ENCODE peak calls at places on chromosomes 5 and 9, in five cellular contexts. S is A549, D is GM12878, Y is SK-N-SH, A is IMR-90. G is an unnamed sample.

GRCh38 chr9:72684615-72685014 is 163.2 kb downstream of the TMC1 start:
- DNase-seq in S (no peak), D (no peak), Y (no peak), A (no peak), G (no peak)

GRCh38 chr9:71758785-71759184 is 9.5 kb downstream of the CEMIP2 start:
- DNase-seq in S (no peak), D (no peak), Y (no peak), A (peak; percentile 50), G (peak; percentile 27)

GRCh38 chr9:126526218-126527108 is 87.3 kb upstream of the LMX1B start:
- DNase-seq in S (no peak), D (no peak), Y (peak; percentile 33), A (no peak), G (no peak)

GRCh38 chr5:1746371-1747078 is 53.1 kb downstream of the MRPL36 start:
- DNase-seq in S (no peak), D (no peak), Y (no peak), A (no peak), G (peak; percentile 58)

GRCh38 chr5:145495741-145496140 is 339.4 kb downstream of the PRELID2 start:
- DNase-seq in S (peak; percentile 19), D (no peak), Y (no peak), A (peak; percentile 94), G (no peak)

GRCh38 chr9:83431470-83432060 is 106.6 kb downstream of the FRMD3 start:
- DNase-seq in S (peak; percentile 9), D (no peak), Y (no peak), A (no peak), G (no peak)

GRCh38 chr5:10332301-10332700 is 21.2 kb upstream of the MARCHF6 start:
- DNase-seq in S (no peak), D (no peak), Y (no peak), A (no peak), G (no peak)

GRCh38 chr9:4243113-4243512 is 56.8 kb downstream of the GLIS3 start:
- DNase-seq in S (no peak), D (no peak), Y (no peak), A (no peak), G (no peak)

GRCh38 chr9:89872426-89872912 is 267.7 kb downstream of the GADD45G start:
- DNase-seq in S (no peak), D (no peak), Y (no peak), A (no peak), G (no peak)

GRCh38 chr9:101628173-101628572 is 33.4 kb upstream of the PPP3R2 start:
- DNase-seq in S (no peak), D (no peak), Y (no peak), A (peak; percentile 11), G (no peak)

GRCh38 chr9:129881547-129882324 is 46.5 kb downstream of the USP20 start:
- DNase-seq in S (no peak), D (no peak), Y (peak; percentile 59), A (no peak), G (peak; percentile 48)

GRCh38 chr9:114110180-114110579 is 11.1 kb upstream of the KIF12 start:
- DNase-seq in S (peak; percentile 35), D (no peak), Y (no peak), A (peak; percentile 73), G (no peak)

GRCh38 chr5:138337685-138338410 is at the start of gene FAM53C:
- DNase-seq in S (peak; percentile 84), D (peak; percentile 79), Y (peak; percentile 93), A (peak; percentile 89), G (peak; percentile 95)

GRCh38 chr5:33788922-33789321 is 102.9 kb downstream of the ADAMTS12 start:
- DNase-seq in S (no peak), D (no peak), Y (no peak), A (peak; percentile 100), G (no peak)

GRCh38 chr5:143454936-143455516 is 51.5 kb upstream of the NR3C1 start:
- DNase-seq in S (no peak), D (no peak), Y (no peak), A (no peak), G (no peak)

GRCh38 chr5:112686675-112687074 is 51.0 kb upstream of the APC start:
- DNase-seq in S (no peak), D (no peak), Y (no peak), A (no peak), G (no peak)

GRCh38 chr5:91032125-91032524 is 351.0 kb downstream of the ARRDC3 start:
- DNase-seq in S (no peak), D (no peak), Y (no peak), A (no peak), G (no peak)

GRCh38 chr9:135075234-135076142 is 12.0 kb upstream of the OLFM1 start:
- DNase-seq in S (no peak), D (no peak), Y (peak; percentile 91), A (no peak), G (no peak)

GRCh38 chr5:34735436-34736426 is 79.6 kb downstream of the RAI14 start:
- DNase-seq in S (no peak), D (no peak), Y (no peak), A (peak; percentile 80), G (no peak)

GRCh38 chr5:17426104-17426739 is 71.8 kb upstream of the TAF11L2 start:
- DNase-seq in S (no peak), D (peak; percentile 11), Y (no peak), A (no peak), G (no peak)

GRCh38 chr5:13957032-13957645 is 12.7 kb upstream of the DNAH5 start:
- DNase-seq in S (peak; percentile 44), D (no peak), Y (peak; percentile 49), A (peak; percentile 78), G (peak; percentile 52)

GRCh38 chr5:81785311-81785710 is 34.4 kb upstream of the SSBP2 start:
- DNase-seq in S (no peak), D (no peak), Y (no peak), A (no peak), G (no peak)

GRCh38 chr9:72149231-72149975 is at the start of gene GDA:
- DNase-seq in S (peak; percentile 40), D (no peak), Y (no peak), A (no peak), G (no peak)

GRCh38 chr5:121199238-121199999 is 652.3 kb upstream of the FTMT start:
- DNase-seq in S (no peak), D (no peak), Y (no peak), A (peak; percentile 81), G (no peak)

GRCh38 chr5:112886975-112887374 is 25.9 kb downstream of the SRP19 start:
- DNase-seq in S (no peak), D (no peak), Y (no peak), A (no peak), G (no peak)

GRCh38 chr5:134070648-134070978 is 43.9 kb upstream of the TCF7 start:
- DNase-seq in S (no peak), D (no peak), Y (no peak), A (peak; percentile 10), G (no peak)

GRCh38 chr9:68552700-68553099 is 12.0 kb upstream of the TMEM252 start:
- DNase-seq in S (no peak), D (no peak), Y (no peak), A (peak; percentile 93), G (no peak)

GRCh38 chr9:131559416-131560000 is 14.2 kb downstream of the PRRT1B start:
- DNase-seq in S (no peak), D (no peak), Y (no peak), A (no peak), G (no peak)

GRCh38 chr5:151320481-151320880 is 16.9 kb upstream of the SLC36A3 start:
- DNase-seq in S (no peak), D (no peak), Y (no peak), A (no peak), G (no peak)

GRCh38 chr5:151313357-151313756 is 9.8 kb upstream of the SLC36A3 start:
- DNase-seq in S (no peak), D (no peak), Y (no peak), A (no peak), G (no peak)

GRCh38 chr5:151315998-151316597 is 12.5 kb upstream of the SLC36A3 start:
- DNase-seq in S (peak; percentile 77), D (peak; percentile 7), Y (peak; percentile 74), A (peak; percentile 63), G (peak; percentile 67)

DNA sequence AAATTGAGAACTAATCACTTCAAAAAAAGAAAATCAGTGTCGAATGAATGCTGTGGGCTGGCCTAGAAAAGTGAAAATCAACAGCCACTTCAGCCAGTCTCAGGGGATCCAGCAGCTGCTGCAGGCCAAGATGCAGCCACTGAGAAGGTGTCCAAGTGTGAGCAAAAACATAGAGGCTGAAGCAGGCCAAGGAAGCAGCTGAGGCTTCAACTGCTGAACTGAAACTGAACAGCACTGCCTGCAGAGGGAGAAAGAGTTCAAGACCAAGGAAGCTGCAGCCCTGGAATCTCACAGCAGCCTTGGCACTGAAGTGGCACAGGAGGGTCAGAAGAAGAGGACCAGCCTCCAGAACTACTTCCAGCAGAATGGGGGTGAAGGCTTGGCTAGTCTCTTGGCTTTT is 15.8 kb upstream of the SLC36A3 start:
- DNase-seq in S (no peak), D (no peak), Y (no peak), A (peak; percentile 2), G (peak; percentile 5)
- TF ChIP-seq RCOR1 in S (no peak), D (no peak), Y (no peak), A (no peak), G (no peak)

DNA sequence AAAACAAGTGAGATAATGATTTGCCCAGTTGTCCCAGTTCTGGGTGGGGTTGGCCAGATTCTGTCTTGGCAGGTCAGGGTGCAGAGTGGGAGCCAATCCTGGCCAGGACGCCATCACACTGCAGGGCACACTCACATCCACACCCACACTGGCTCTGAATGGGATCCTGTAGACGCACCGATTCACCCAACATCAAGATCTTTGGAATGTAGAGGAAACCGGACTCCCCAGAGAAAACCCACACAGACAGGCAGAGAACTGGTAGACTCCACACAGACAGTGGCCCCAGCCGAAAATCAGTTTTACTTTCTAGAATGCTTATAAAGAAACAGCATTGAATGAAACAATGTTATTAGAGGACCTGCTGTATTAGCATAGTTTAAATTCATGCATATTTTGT is 343.1 kb upstream of the DAB2 start:
- DNase-seq in S (no peak), D (no peak), Y (no peak), A (no peak), G (no peak)
- TF ChIP-seq RCOR1 in S (no peak), D (no peak), Y (no peak), A (no peak), G (no peak)

GRCh38 chr5:66669862-66670195 is 73.6 kb downstream of the MAST4 start:
- DNase-seq in S (no peak), D (no peak), Y (no peak), A (no peak), G (no peak)

GRCh38 chr5:66661149-66661548 is 65.0 kb downstream of the MAST4 start:
- DNase-seq in S (no peak), D (no peak), Y (no peak), A (peak; percentile 9), G (no peak)

GRCh38 chr5:66669086-66669861 is 73.1 kb downstream of the MAST4 start:
- DNase-seq in S (no peak), D (no peak), Y (no peak), A (no peak), G (no peak)

GRCh38 chr5:66671305-66671704 is 75.1 kb downstream of the MAST4 start:
- DNase-seq in S (no peak), D (no peak), Y (no peak), A (no peak), G (no peak)

GRCh38 chr5:66666778-66667177 is 70.6 kb downstream of the MAST4 start:
- DNase-seq in S (no peak), D (no peak), Y (no peak), A (no peak), G (no peak)
- TF ChIP-seq RCOR1 in S (no peak), D (no peak), Y (no peak), A (no peak), G (no peak)

DNA sequence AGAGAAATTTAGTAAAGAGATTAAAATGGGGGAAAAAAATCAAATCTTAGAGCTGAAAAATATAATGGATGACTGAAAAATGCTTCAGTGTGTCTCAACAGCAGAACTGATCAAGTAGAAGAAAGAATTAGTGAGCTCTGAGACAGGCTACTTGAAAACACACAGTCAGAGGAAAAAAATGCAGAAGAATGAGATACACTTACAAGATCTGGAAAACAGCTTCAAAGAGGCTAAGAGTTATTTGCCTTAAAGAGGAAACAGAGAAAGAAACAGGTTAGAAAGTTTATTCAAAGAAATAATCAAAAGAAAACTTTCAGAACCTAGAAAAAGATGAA is 70.5 kb upstream of the OR2K2 start:
- DNase-seq in S (no peak), D (no peak), Y (no peak), A (peak; percentile 34), G (no peak)
- TF ChIP-seq RCOR1 in S (no peak), D (no peak), Y (no peak), A (no peak), G (no peak)